ENCODE peak calls at places on chromosomes 1 and 21, in seven cellular contexts. F, W, Z, C, L, S and U are unnamed samples.

GRCh38 chr1:84353665-84354064 is 44.6 kb upstream of the DNASE2B start:
- DNase-seq in F (no peak), W (no peak), Z (no peak), C (peak; percentile 57), L (no peak), S (no peak), U (no peak)

GRCh38 chr1:13652238-13652637 is 47.8 kb upstream of the PRDM2 start:
- DNase-seq in F (no peak), W (no peak), Z (no peak), C (peak; percentile 22), L (no peak), S (no peak), U (no peak)

GRCh38 chr1:6191968-6192367 is 7.4 kb downstream of the RPL22 start:
- DNase-seq in F (no peak), W (no peak), Z (no peak), C (no peak), L (no peak), S (no peak), U (no peak)

GRCh38 chr1:48196168-48196716 is 26.3 kb upstream of the SLC5A9 start:
- DNase-seq in F (no peak), W (no peak), Z (no peak), C (no peak), L (no peak), S (no peak), U (no peak)

GRCh38 chr1:22745675-22746585 is 35.3 kb downstream of the EPHB2 start:
- DNase-seq in F (peak; percentile 49), W (no peak), Z (no peak), C (peak; percentile 72), L (no peak), S (no peak), U (no peak)

GRCh38 chr21:15051652-15052554 is 12.9 kb downstream of the NRIP1 start:
- DNase-seq in F (peak; percentile 10), W (no peak), Z (no peak), C (peak; percentile 53), L (no peak), S (no peak), U (no peak)

GRCh38 chr21:17660449-17660848 is 47.7 kb upstream of the BTG3 start:
- DNase-seq in F (peak; percentile 18), W (no peak), Z (no peak), C (no peak), L (no peak), S (no peak), U (no peak)

GRCh38 chr1:223352944-223353343 is 11.0 kb downstream of the SUSD4 start:
- DNase-seq in F (no peak), W (no peak), Z (no peak), C (no peak), L (no peak), S (no peak), U (no peak)

GRCh38 chr1:184156521-184157395 is 105.2 kb downstream of the TSEN15 start:
- DNase-seq in F (no peak), W (no peak), Z (no peak), C (no peak), L (peak; percentile 19), S (peak; percentile 72), U (no peak)

GRCh38 chr1:201146626-201147390 is 7.5 kb downstream of the TMEM9 start:
- DNase-seq in F (no peak), W (no peak), Z (no peak), C (no peak), L (no peak), S (no peak), U (peak; percentile 31)

GRCh38 chr1:79501153-79501552 is 494.6 kb upstream of the ADGRL4 start:
- DNase-seq in F (no peak), W (no peak), Z (no peak), C (peak; percentile 66), L (no peak), S (no peak), U (no peak)

GRCh38 chr1:155977607-155978324 is 581 bp downstream of the ARHGEF2 start:
- DNase-seq in F (peak; percentile 50), W (no peak), Z (no peak), C (no peak), L (peak; percentile 67), S (peak; percentile 72), U (no peak)

GRCh38 chr1:63868220-63868897 is 94.5 kb downstream of the ROR1 start:
- DNase-seq in F (peak; percentile 70), W (no peak), Z (no peak), C (no peak), L (no peak), S (peak; percentile 48), U (no peak)

GRCh38 chr1:225987491-225988316 is 11.4 kb downstream of the SDE2 start:
- DNase-seq in F (peak; percentile 56), W (no peak), Z (no peak), C (peak; percentile 74), L (peak; percentile 35), S (no peak), U (no peak)

GRCh38 chr1:11746092-11746491 is 10.2 kb downstream of the AGTRAP start:
- DNase-seq in F (no peak), W (no peak), Z (no peak), C (no peak), L (no peak), S (no peak), U (no peak)

GRCh38 chr1:39652105-39652504 is 12.7 kb upstream of the HEYL start:
- DNase-seq in F (no peak), W (no peak), Z (no peak), C (no peak), L (no peak), S (no peak), U (no peak)

GRCh38 chr21:41701749-41702148 is 65.1 kb downstream of the RIPK4 start:
- DNase-seq in F (no peak), W (no peak), Z (no peak), C (no peak), L (no peak), S (no peak), U (no peak)

GRCh38 chr1:206679738-206680211 is 4.9 kb upstream of the MAPKAPK2 start:
- DNase-seq in F (no peak), W (no peak), Z (no peak), C (no peak), L (no peak), S (no peak), U (no peak)

DNA sequence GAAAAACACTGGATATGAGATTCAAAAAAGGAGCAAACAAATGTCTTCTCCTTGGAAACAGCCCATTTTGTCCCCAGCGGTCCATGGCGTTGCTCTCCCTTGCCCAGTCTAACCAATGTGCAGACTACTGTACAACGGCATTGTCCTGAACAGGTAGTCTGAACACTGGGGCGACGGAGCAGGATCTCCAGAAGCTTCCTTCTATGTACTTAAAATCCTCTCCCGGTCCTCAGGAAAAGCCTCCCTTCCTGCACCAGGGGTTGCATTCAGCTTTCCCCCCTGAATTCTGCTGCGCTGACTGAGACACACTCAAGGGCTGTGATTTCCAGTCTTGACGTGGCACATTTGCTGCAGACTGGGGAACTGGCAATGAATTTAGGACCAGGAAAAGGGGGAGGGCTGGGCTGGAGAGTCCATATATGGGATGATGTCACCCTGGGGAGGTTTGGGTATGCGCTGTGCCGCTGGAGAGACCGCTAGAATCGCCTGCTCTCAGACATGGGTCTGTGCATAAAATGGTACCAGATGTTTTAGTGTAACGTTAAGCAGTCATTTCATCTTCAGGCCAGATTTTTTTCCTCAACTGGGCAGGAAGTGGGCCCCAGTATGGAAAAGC is 275.9 kb upstream of the C1orf105 start:
- DNase-seq in F (no peak), W (peak; percentile 28), Z (peak; percentile 97), C (peak; percentile 99), L (no peak), S (no peak), U (no peak)
- H3K27ac ChIP-seq in F (no peak overlapping the region), W (peak overlapping the region; percentile 91), Z (peak overlapping the region; percentile 94), C (peak overlapping the region; percentile 79), L (no peak overlapping the region), S (peak overlapping the region; percentile 40), U (peak overlapping the region; percentile 35)

DNA sequence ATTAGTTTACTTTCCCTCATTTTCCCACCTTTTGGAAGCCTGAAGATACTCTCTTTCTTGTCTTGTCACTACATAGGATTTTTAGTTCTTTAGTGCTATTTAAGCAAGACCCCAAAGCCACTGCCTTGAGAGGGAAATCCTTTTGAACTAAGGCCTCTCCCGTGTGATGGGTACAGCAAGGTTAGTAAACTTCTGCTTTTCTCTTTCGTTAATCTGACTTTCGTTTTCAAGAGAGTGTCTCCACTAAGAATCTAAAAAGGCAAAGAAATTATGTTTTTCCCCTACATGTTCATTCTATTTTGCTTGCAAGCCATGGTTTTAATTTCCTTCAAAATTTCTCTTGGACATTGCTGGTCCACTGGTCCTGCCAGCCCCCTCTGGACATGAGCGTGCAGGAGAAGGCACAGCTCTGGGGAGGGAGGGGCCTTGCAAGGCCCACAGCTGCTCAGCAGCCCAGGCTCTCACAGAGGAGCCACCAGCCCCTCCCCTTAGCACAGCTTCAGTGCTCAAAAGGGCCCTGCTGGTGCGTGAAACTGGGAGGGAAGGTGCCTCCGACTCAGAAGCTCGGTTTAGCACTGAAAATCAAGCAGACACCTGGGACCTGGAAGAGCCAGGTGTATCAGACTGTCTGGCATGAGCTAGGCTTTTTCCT is 210.9 kb upstream of the GALNT2 start:
- DNase-seq in F (no peak), W (peak; percentile 77), Z (no peak), C (no peak), L (peak; percentile 59), S (no peak), U (peak; percentile 47)
- H3K27ac ChIP-seq in F (no peak overlapping the region), W (no peak overlapping the region), Z (no peak overlapping the region), C (no peak overlapping the region), L (no peak overlapping the region), S (no peak overlapping the region), U (peak overlapping the region; percentile 2)

GRCh38 chr1:229027158-229027557 is 243.8 kb upstream of the RAB4A start:
- DNase-seq in F (no peak), W (no peak), Z (no peak), C (no peak), L (peak; percentile 68), S (peak; percentile 69), U (no peak)
- H3K27ac ChIP-seq in F (peak overlapping the region; percentile 45), W (no peak overlapping the region), Z (no peak overlapping the region), C (no peak overlapping the region), L (peak overlapping the region; percentile 99), S (peak overlapping the region; percentile 72), U (no peak overlapping the region)

DNA sequence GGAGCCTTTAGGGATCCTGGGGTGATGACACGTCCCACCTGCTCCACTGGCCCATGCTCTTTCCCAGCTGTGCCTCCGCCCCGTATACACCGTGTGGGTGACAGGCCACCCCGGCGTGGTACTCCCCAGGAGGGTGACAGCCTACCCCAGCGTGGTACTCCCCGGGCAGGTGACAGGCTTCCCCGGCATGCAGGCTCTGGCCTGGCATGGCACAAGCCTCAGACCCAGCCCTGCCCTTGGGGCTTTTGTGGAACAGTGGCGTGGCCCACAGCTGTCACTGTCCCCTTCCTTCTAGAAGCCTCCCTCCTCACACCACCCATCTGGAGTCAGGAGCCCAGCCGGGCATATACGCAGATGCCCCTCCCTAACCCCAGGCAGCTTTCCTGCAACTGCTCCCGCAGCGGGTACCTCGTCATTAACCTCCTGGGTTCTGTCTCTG is 4.7 kb upstream of the PFKL start:
- DNase-seq in F (no peak), W (no peak), Z (no peak), C (no peak), L (no peak), S (no peak), U (no peak)
- H3K27ac ChIP-seq in F (no peak overlapping the region), W (no peak overlapping the region), Z (no peak overlapping the region), C (no peak overlapping the region), L (no peak overlapping the region), S (no peak overlapping the region), U (no peak overlapping the region)

DNA sequence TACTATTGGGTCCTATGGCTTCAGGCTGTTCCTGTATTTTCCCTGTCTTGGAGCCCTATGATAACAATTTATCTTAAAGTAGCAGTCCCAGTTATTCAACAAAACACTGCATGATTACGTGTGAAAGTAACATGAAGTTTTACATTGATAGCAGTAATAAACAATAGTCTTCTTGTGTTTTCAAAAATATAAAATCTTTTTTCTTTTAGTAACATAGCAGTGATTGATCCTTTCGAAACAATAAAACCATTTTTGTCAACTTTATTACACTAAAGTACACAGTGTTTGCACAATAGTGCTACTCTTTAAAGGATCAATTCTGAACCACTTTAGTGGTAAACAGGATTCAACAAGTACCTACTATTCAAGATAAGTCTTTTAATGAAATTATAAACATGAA is 90.6 kb downstream of the GPATCH2 start:
- DNase-seq in F (no peak), W (no peak), Z (no peak), C (no peak), L (no peak), S (no peak), U (no peak)
- H3K27ac ChIP-seq in F (no peak overlapping the region), W (no peak overlapping the region), Z (no peak overlapping the region), C (no peak overlapping the region), L (no peak overlapping the region), S (no peak overlapping the region), U (no peak overlapping the region)